ENCODE peak calls at places on chromosomes 2 and 18, in eight cellular contexts. W, R, X, E, Q, D, J and N are unnamed samples.

GRCh38 chr2:109497447-109497846 is 116.3 kb downstream of the SEPTIN10 start:
- DNase-seq in W (no peak), R (no peak), X (peak; percentile 68), E (no peak), Q (no peak), D (no peak), J (no peak), N (no peak)

GRCh38 chr2:120612931-120613330 is 122.7 kb upstream of the GLI2 start:
- DNase-seq in W (no peak), R (no peak), X (no peak), E (no peak), Q (no peak), D (no peak), J (no peak), N (no peak)

GRCh38 chr2:187949859-187950258 is 341.8 kb upstream of the GULP1 start:
- DNase-seq in W (no peak), R (no peak), X (no peak), E (no peak), Q (no peak), D (no peak), J (no peak), N (no peak)

GRCh38 chr18:74200780-74201179 is 52.5 kb downstream of the TIMM21 start:
- DNase-seq in W (no peak), R (no peak), X (no peak), E (no peak), Q (no peak), D (no peak), J (no peak), N (no peak)

GRCh38 chr2:144357623-144358400 is 162.1 kb downstream of the ZEB2 start:
- DNase-seq in W (no peak), R (no peak), X (peak; percentile 98), E (no peak), Q (no peak), D (peak; percentile 58), J (no peak), N (no peak)

GRCh38 chr2:192655916-192656315 is 461.2 kb upstream of the TMEFF2 start:
- DNase-seq in W (no peak), R (no peak), X (no peak), E (no peak), Q (no peak), D (no peak), J (no peak), N (no peak)

GRCh38 chr2:128591841-128592822 is 273.5 kb upstream of the HS6ST1 start:
- DNase-seq in W (no peak), R (no peak), X (no peak), E (no peak), Q (no peak), D (no peak), J (no peak), N (no peak)

GRCh38 chr2:186572705-186573104 is 17.2 kb upstream of the ITGAV start:
- DNase-seq in W (no peak), R (no peak), X (no peak), E (no peak), Q (no peak), D (no peak), J (no peak), N (no peak)

GRCh38 chr2:173150087-173150486 is 74.4 kb downstream of the MAP3K20 start:
- DNase-seq in W (no peak), R (no peak), X (peak; percentile 83), E (no peak), Q (no peak), D (no peak), J (no peak), N (no peak)

GRCh38 chr18:9755110-9755509 is 47.0 kb downstream of the RAB31 start:
- DNase-seq in W (no peak), R (no peak), X (no peak), E (no peak), Q (no peak), D (no peak), J (no peak), N (no peak)

GRCh38 chr2:12554235-12555011 is 162.3 kb upstream of the TRIB2 start:
- DNase-seq in W (no peak), R (no peak), X (peak; percentile 22), E (peak; percentile 15), Q (no peak), D (no peak), J (no peak), N (no peak)